ENCODE peak calls at places on chromosomes 1 and 21, in six cellular contexts. K is fibroblast of villous mesenchyme, S is stomach, T is tibial artery, H is fibroblast of mammary gland, C is sigmoid colon. U is an unnamed sample.

GRCh38 chr1:111309690-111310089 is 19.0 kb downstream of the CHIA start:
- DNase-seq in K (no peak), C (no peak), S (no peak), H (no peak), T (no peak), U (no peak)

GRCh38 chr1:176149939-176150807 is 56.9 kb downstream of the COP1 start:
- DNase-seq in S (no peak), H (no peak), T (no peak), K (no peak), C (no peak), U (no peak)

GRCh38 chr1:28601696-28602095 is 9.6 kb downstream of the RAB42 start:
- DNase-seq in H (peak; percentile 90), K (peak; percentile 86), T (peak; percentile 25), C (no peak), S (no peak), U (no peak)

GRCh38 chr1:4825841-4826450 is 171.5 kb downstream of the AJAP1 start:
- DNase-seq in H (no peak), S (no peak), T (no peak), C (no peak), K (no peak), U (peak; percentile 3)

GRCh38 chr1:155940531-155940992 is 876 bp upstream of the RXFP4 start:
- DNase-seq in K (peak; percentile 30), H (peak; percentile 40), T (peak; percentile 44), C (no peak), S (peak; percentile 60), U (no peak)

GRCh38 chr1:118958937-118959631 is 29.1 kb downstream of the TBX15 start:
- DNase-seq in S (no peak), T (no peak), H (no peak), K (no peak), C (no peak), U (no peak)

GRCh38 chr1:236064674-236065508 is at the start of gene NID1:
- DNase-seq in H (peak; percentile 81), K (peak; percentile 94), C (peak; percentile 98), T (peak; percentile 88), S (peak; percentile 69), U (no peak)

GRCh38 chr1:117371436-117372151 is 4.3 kb downstream of the MAN1A2 start:
- DNase-seq in T (no peak), H (peak; percentile 31), C (no peak), K (peak; percentile 30), S (no peak), U (no peak)

GRCh38 chr21:45341779-45342178 is 54.1 kb upstream of the POFUT2 start:
- DNase-seq in T (no peak), K (no peak), C (no peak), S (no peak), H (no peak), U (no peak)

GRCh38 chr1:215682232-215682631 is 115.1 kb downstream of the KCTD3 start:
- DNase-seq in K (no peak), H (peak; percentile 7), C (no peak), S (no peak), T (no peak), U (no peak)

GRCh38 chr21:46553993-46554392 is 50.9 kb downstream of the S100B start:
- DNase-seq in S (no peak), K (no peak), H (no peak), C (no peak), T (no peak), U (no peak)

GRCh38 chr1:201266774-201267173 is 16.5 kb upstream of the PKP1 start:
- DNase-seq in T (no peak), C (no peak), K (peak; percentile 76), S (peak; percentile 22), H (peak; percentile 92), U (no peak)

GRCh38 chr1:180274221-180274620 is 44.2 kb downstream of the LHX4 start:
- DNase-seq in S (no peak), T (no peak), K (no peak), H (no peak), C (no peak), U (no peak)

GRCh38 chr1:226863446-226863845 is 7.0 kb upstream of the PSEN2 start:
- DNase-seq in K (peak; percentile 35), H (peak; percentile 93), S (no peak), C (no peak), T (no peak), U (no peak)

GRCh38 chr1:97764991-97765390 is 155.8 kb downstream of the DPYD start:
- DNase-seq in K (no peak), S (no peak), C (no peak), T (no peak), H (no peak), U (no peak)

GRCh38 chr1:214085325-214085724 is 97.6 kb downstream of the PROX1 start:
- DNase-seq in K (no peak), T (no peak), H (no peak), C (no peak), S (no peak), U (no peak)

DNA sequence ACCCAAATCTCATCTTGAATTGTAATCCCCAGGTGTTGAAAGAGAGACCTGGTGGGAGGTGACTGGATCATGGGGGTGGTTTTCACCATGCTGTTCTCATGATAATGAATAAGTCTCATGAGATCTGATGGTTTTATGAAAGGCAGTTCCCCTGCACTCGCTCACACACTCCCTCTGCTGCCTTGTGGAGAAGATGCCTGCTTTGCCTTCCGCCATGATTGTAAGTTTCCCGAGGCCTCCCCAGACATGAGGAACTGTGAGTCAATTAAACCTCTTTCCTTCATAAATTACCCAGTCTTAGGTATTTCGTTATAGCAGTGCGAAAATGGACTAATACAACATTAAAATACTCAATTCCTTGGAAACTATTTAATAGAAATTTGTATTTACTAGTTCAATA is 99.2 kb downstream of the PROX1 start:
- DNase-seq in K (no peak), T (no peak), C (no peak), H (no peak), S (no peak), U (no peak)
- TF ChIP-seq CTCF in K (no peak), T (no peak), C (no peak), H (no peak), S (no peak), U (no peak)

GRCh38 chr1:42844592-42845140 is 1.7 kb upstream of the ZNF691 start:
- DNase-seq in T (no peak), C (no peak), K (peak; percentile 73), S (no peak), H (peak; percentile 69), U (no peak)

GRCh38 chr1:42841440-42842147 is 4.8 kb upstream of the ZNF691 start:
- DNase-seq in K (no peak), T (no peak), S (no peak), C (no peak), H (no peak), U (no peak)

GRCh38 chr1:42837742-42838141 is 8.7 kb upstream of the ZNF691 start:
- DNase-seq in H (no peak), C (no peak), K (no peak), T (no peak), S (no peak), U (no peak)

GRCh38 chr1:42838482-42839190 is 7.8 kb upstream of the ZNF691 start:
- DNase-seq in C (no peak), T (no peak), H (no peak), K (no peak), S (no peak), U (no peak)

GRCh38 chr1:42841010-42841409 is 5.4 kb upstream of the ZNF691 start:
- DNase-seq in T (no peak), C (no peak), H (no peak), S (no peak), K (no peak), U (no peak)
- H3K4me3 ChIP-seq in T (no peak overlapping the region), C (no peak overlapping the region), H (no peak overlapping the region), S (no peak overlapping the region), K (no peak overlapping the region), U (no peak overlapping the region)

GRCh38 chr1:94819945-94820746 is at the start of gene SLC44A3:
- DNase-seq in S (peak; percentile 71), K (peak; percentile 55), H (peak; percentile 29), T (no peak), C (peak; percentile 65), U (no peak)
- TF ChIP-seq CTCF in S (peak; percentile 57), K (peak; percentile 34), H (no peak), T (no peak), C (no peak), U (no peak)

DNA sequence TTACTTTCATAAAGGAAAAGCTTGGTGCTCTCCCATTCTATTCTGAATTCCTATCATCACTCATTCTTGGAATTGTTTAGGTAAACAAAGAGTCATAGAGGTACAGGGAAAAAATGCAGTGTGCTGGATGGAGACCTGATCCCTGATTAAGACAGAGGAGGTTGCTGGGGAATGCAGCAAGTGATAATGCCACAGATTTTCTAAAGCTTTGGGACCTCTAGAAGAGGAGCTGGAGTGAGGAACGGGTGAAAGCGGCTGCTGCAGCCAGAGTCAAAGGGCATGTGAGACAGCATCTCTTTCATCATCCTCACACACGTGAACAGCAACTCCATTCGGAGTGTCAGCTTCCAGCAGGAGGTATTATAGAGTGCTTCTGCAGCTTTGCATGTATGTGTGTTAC is 54.9 kb upstream of the DIPK1A start:
- DNase-seq in C (no peak), S (no peak), K (peak; percentile 55), H (peak; percentile 54), T (no peak), U (no peak)
- H3K4me3 ChIP-seq in C (no peak overlapping the region), S (no peak overlapping the region), K (no peak overlapping the region), H (no peak overlapping the region), T (no peak overlapping the region), U (no peak overlapping the region)

GRCh38 chr1:22436948-22437347 is 14.7 kb upstream of the ZBTB40 start:
- DNase-seq in K (no peak), C (no peak), H (no peak), T (no peak), S (no peak), U (no peak)
- TF ChIP-seq CTCF in K (no peak), C (no peak), H (no peak), T (no peak), S (no peak), U (no peak)

GRCh38 chr1:183186820-183187219 is 756 bp downstream of the LAMC2 start:
- DNase-seq in K (no peak), C (no peak), S (no peak), H (no peak), T (no peak), U (no peak)
- H3K4me3 ChIP-seq in K (no peak overlapping the region), C (no peak overlapping the region), S (peak overlapping the region; percentile 45), H (no peak overlapping the region), T (no peak overlapping the region), U (no peak overlapping the region)

GRCh38 chr1:42931108-42931539 is 27.5 kb downstream of the SLC2A1 start:
- DNase-seq in S (no peak), H (peak; percentile 42), C (no peak), K (peak; percentile 63), T (no peak), U (no peak)
- TF ChIP-seq CTCF in S (peak; percentile 49), H (peak; percentile 57), C (no peak), K (peak; percentile 76), T (peak; percentile 33), U (peak; percentile 82)

GRCh38 chr1:178310685-178311105 is 186.1 kb downstream of the CLEC20A start:
- DNase-seq in K (peak; percentile 83), T (no peak), C (no peak), H (peak; percentile 84), S (no peak), U (peak; percentile 13)
- H3K4me3 ChIP-seq in K (no peak overlapping the region), T (no peak overlapping the region), C (no peak overlapping the region), H (no peak overlapping the region), S (no peak overlapping the region), U (no peak overlapping the region)

U was measured in GM12864.